ENCODE peak calls at places on chromosomes 6 and 20, in four cellular contexts. Q is Peyer's patch, R is spleen, W is endodermal cell. L is an unnamed sample.

GRCh38 chr6:90435207-90435899 is 138.7 kb upstream of the BACH2 start:
- DNase-seq in W (no peak), R (no peak), Q (no peak), L (no peak)

GRCh38 chr20:34528921-34529297 is 12.7 kb downstream of the DYNLRB1 start:
- DNase-seq in Q (no peak), R (peak; percentile 34), W (no peak), L (peak; percentile 84)

GRCh38 chr6:13105139-13105538 is 223.2 kb downstream of the TBC1D7 start:
- DNase-seq in Q (no peak), R (no peak), W (no peak), L (no peak)

GRCh38 chr6:52063584-52064400 is 23.6 kb downstream of the PKHD1 start:
- DNase-seq in W (peak; percentile 81), Q (peak; percentile 52), R (no peak), L (no peak)

GRCh38 chr20:33438481-33438880 is 5.1 kb downstream of the SNTA1 start:
- DNase-seq in Q (no peak), W (no peak), R (no peak), L (no peak)

GRCh38 chr20:9185511-9185910 is 116.6 kb downstream of the PLCB4 start:
- DNase-seq in W (peak; percentile 51), R (no peak), Q (no peak), L (no peak)

GRCh38 chr20:6959900-6960312 is 192.4 kb downstream of the BMP2 start:
- DNase-seq in Q (no peak), R (no peak), W (no peak), L (no peak)

GRCh38 chr6:151239603-151240035 is at the start of gene AKAP12:
- DNase-seq in W (no peak), R (no peak), Q (no peak), L (no peak)

GRCh38 chr20:32067234-32067821 is 15.3 kb downstream of the HCK start:
- DNase-seq in Q (no peak), R (no peak), W (no peak), L (no peak)

GRCh38 chr6:50655848-50656453 is 57.4 kb upstream of the TFAP2D start:
- DNase-seq in R (no peak), Q (no peak), W (peak; percentile 45), L (no peak)

DNA sequence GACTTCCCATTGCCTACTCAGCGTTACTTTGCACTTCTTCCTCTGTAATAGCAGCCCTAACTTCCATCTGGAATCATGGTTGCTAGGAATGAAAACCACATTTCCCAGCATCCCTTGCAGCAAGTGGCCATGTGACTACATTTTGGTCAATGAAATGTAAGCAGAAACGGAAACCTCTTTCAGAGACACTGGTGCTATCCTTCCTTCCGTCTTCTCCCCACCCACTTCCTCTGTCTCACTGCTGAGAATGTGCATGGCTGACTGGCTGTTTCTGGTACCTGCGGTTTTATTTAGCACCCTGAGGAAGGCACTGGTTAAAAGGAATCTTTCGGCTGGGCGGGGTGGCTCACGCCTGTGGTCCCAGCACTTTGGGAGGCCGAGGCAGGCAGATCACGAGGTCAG is 107.4 kb downstream of the SCML4 start:
- DNase-seq in R (peak; percentile 82), W (peak; percentile 74), Q (peak; percentile 80), L (no peak)
- H3K4me3 ChIP-seq in R (no peak overlapping the region), W (no peak overlapping the region), Q (no peak overlapping the region), L (no peak overlapping the region)

GRCh38 chr6:390914-391558 is 516 bp upstream of the IRF4 start:
- DNase-seq in W (peak; percentile 81), R (no peak), Q (peak; percentile 52), L (no peak)
- H3K4me1 ChIP-seq in W (no peaks in the 10 kb centered on the region), R (peaks cover 9% of the 10 kb centered on the region), Q (no peaks in the 10 kb centered on the region), L (peaks cover 31% of the 10 kb centered on the region)

DNA sequence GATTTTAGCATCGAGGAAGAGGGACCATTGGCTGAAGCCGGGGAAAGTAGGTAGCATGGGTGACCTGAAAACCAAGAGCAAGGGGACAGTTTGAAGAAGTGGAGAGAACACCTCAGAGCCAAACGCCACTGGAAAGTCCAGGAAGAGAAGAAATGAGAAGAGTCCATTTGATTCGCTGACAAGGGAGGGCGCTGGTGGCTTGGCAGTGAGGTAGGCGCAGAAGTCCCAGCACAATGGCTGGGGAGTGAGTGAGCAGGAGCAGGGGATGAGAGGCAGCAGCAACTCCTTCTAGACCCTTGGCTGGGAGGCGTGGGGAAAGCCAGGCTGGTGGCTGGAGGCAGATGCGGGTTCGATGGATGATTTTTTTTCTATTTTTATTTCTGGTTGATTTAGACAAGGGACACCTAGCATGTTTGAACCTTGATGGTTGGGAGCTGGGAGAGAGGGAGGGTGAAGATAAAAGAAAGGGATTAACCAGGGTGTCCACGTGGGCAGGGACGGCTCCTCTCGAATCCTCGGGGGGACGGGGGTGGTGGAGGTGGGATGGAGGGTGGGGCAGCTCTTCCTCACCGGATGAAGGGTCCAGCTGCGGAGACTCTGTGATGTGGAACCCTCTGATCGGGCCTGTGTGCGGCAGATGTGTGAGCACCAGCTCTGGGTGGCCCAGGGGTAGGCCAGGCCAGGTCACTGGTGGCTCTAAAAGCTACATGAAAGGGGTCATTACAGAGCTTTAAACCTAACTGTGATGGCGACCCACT is 164.2 kb downstream of the NFATC2 start:
- DNase-seq in R (peak; percentile 67), W (peak; percentile 82), Q (no peak), L (peak; percentile 48)
- TF ChIP-seq CTCF in R (no peak), W (peak; percentile 66), Q (no peak), L (no peak)

DNA sequence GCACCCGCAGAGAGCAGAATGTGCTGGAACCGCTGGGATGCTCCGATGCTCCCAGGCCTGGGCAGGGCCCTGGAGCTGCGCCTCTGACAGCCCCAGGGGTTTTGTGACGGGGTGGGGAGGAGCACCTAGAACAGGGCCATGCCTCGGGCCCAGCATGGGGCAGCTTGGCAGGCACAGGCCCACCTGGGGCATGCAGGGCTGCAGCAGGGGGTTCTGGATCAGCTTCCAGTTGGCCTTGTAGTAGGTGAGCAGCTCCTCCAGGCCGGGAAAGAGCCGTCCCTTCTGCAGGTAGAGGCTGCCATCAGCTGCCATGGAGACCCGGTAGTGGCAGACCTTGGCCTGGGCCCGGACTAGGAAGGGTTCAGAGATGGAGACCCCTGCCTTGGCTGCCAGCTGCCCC is 4.4 kb downstream of the SRMS start:
- DNase-seq in R (no peak), Q (no peak), W (no peak), L (no peak)
- H3K4me3 ChIP-seq in R (no peak overlapping the region), Q (no peak overlapping the region), W (no peak overlapping the region), L (no peak overlapping the region)

DNA sequence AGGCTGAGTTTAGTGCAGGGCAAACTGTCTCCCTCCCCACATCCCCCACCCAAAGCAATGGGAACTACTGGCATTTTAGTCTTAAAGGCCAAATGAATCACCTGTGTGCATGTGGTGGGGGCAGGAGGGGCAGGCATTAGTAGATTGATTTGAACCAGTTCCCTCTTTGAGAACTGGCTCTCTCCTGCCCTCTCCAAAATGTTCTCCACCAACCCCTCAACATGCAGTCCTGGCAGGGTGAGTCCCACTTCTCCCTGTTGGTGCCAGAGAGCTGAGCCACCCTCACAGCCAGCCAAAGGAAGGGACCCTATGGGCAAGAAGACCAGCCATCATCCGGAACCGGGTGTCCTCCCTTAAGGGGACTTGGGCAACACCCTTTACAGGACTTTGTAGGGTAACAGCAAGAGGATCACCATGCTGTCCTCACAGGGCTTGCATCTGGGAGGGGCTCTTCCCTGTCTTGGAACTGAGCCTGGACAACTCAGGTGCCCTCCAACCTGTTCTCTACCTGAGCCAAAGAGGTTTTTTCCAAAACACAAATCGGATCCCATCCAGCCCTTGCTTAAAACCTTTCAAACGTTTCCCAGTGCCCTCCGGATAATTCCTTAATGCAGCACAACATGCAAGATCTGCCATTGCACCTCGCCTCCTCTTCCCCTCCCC is 80.6 kb downstream of the MRPL14 start:
- DNase-seq in Q (no peak), R (peak; percentile 36), W (no peak), L (no peak)
- H3K4me1 ChIP-seq in Q (no peaks in the 10 kb centered on the region), R (no peaks in the 10 kb centered on the region), W (peaks cover 14% of the 10 kb centered on the region), L (no peaks in the 10 kb centered on the region)

GRCh38 chr6:154156135-154156948 is 117.3 kb downstream of the OPRM1 start:
- DNase-seq in R (peak; percentile 83), Q (peak; percentile 57), W (peak; percentile 87), L (peak; percentile 70)
- TF ChIP-seq CTCF in R (peak; percentile 62), Q (peak; percentile 24), W (peak; percentile 94), L (peak; percentile 65)

GRCh38 chr6:24924956-24925355 is 10.8 kb downstream of the RIPOR2 start:
- DNase-seq in W (no peak), R (no peak), Q (no peak), L (no peak)

GRCh38 chr6:24923885-24924401 is 11.8 kb downstream of the RIPOR2 start:
- DNase-seq in R (no peak), W (peak; percentile 74), Q (no peak), L (no peak)

GRCh38 chr6:24926192-24926591 is 9.6 kb downstream of the RIPOR2 start:
- DNase-seq in R (no peak), Q (no peak), W (no peak), L (no peak)

GRCh38 chr6:24926639-24927038 is 9.1 kb downstream of the RIPOR2 start:
- DNase-seq in R (no peak), W (no peak), Q (no peak), L (no peak)

GRCh38 chr6:24925661-24926060 is 10.1 kb downstream of the RIPOR2 start:
- DNase-seq in W (no peak), R (no peak), Q (no peak), L (no peak)
- H3K4me3 ChIP-seq in W (peak overlapping the region; percentile 61), R (no peak overlapping the region), Q (no peak overlapping the region), L (no peak overlapping the region)

GRCh38 chr6:108728826-108729225 is 119.4 kb upstream of the ARMC2 start:
- DNase-seq in R (no peak), W (no peak), Q (no peak), L (no peak)

GRCh38 chr6:108727966-108728730 is 120.1 kb upstream of the ARMC2 start:
- DNase-seq in Q (no peak), R (no peak), W (peak; percentile 30), L (no peak)

GRCh38 chr6:108731229-108731565 is 117.0 kb upstream of the ARMC2 start:
- DNase-seq in W (peak; percentile 52), R (no peak), Q (no peak), L (no peak)

GRCh38 chr6:108732101-108732870 is 115.9 kb upstream of the ARMC2 start:
- DNase-seq in W (peak; percentile 59), R (no peak), Q (no peak), L (no peak)

GRCh38 chr6:108730556-108731228 is 117.5 kb upstream of the ARMC2 start:
- DNase-seq in R (no peak), W (peak; percentile 65), Q (no peak), L (no peak)
- H3K4me1 ChIP-seq in R (no peaks in the 10 kb centered on the region), W (peaks cover 3% of the 10 kb centered on the region), Q (no peaks in the 10 kb centered on the region), L (peaks cover 7% of the 10 kb centered on the region)

GRCh38 chr6:77231438-77232305 is 231.6 kb downstream of the HTR1B start:
- DNase-seq in R (no peak), W (no peak), Q (no peak), L (no peak)

GRCh38 chr6:77228279-77228678 is 235.0 kb downstream of the HTR1B start:
- DNase-seq in R (no peak), Q (no peak), W (no peak), L (no peak)
- TF ChIP-seq CTCF in R (no peak), Q (no peak), W (no peak), L (no peak)

L was measured in upper lobe of right lung.